ENCODE peak calls at places on chromosome 2, in seven cellular contexts. One of them, this sample, is unnamed.

GRCh38 chr2:101805146-101806088 is 107.9 kb downstream of the MAP4K4 start:
- DNase-seq in mammary epithelial cell: no peak
- DNase-seq in HCT116: no peak
- DNase-seq in kidney epithelial cell: no peak
- DNase-seq in colonic mucosa: no peak
- DNase-seq in brain microvascular endothelial cell: peak
- DNase-seq in A549: peak
- DNase-seq in this sample: no peak

GRCh38 chr2:135637456-135638087 is 104.1 kb upstream of the UBXN4 start:
- DNase-seq in mammary epithelial cell: no peak
- DNase-seq in HCT116: no peak
- DNase-seq in kidney epithelial cell: no peak
- DNase-seq in colonic mucosa: no peak
- DNase-seq in brain microvascular endothelial cell: no peak
- DNase-seq in A549: no peak
- DNase-seq in this sample: no peak

GRCh38 chr2:130380096-130380934 is 24.5 kb downstream of the PTPN18 start:
- DNase-seq in mammary epithelial cell: no peak
- DNase-seq in HCT116: no peak
- DNase-seq in kidney epithelial cell: no peak
- DNase-seq in colonic mucosa: no peak
- DNase-seq in brain microvascular endothelial cell: peak
- DNase-seq in A549: no peak
- DNase-seq in this sample: no peak

GRCh38 chr2:197209742-197210408 is 100.7 kb downstream of the ANKRD44 start:
- DNase-seq in mammary epithelial cell: peak
- DNase-seq in HCT116: no peak
- DNase-seq in kidney epithelial cell: peak
- DNase-seq in colonic mucosa: no peak
- DNase-seq in brain microvascular endothelial cell: no peak
- DNase-seq in A549: no peak
- DNase-seq in this sample: no peak

GRCh38 chr2:109446531-109447131 is 167.1 kb downstream of the SEPTIN10 start:
- DNase-seq in mammary epithelial cell: no peak
- DNase-seq in HCT116: no peak
- DNase-seq in kidney epithelial cell: no peak
- DNase-seq in colonic mucosa: no peak
- DNase-seq in brain microvascular endothelial cell: no peak
- DNase-seq in A549: no peak
- DNase-seq in this sample: no peak

GRCh38 chr2:17667898-17668297 is 85.7 kb downstream of the SMC6 start:
- DNase-seq in mammary epithelial cell: no peak
- DNase-seq in HCT116: no peak
- DNase-seq in kidney epithelial cell: no peak
- DNase-seq in colonic mucosa: no peak
- DNase-seq in brain microvascular endothelial cell: no peak
- DNase-seq in A549: no peak
- DNase-seq in this sample: no peak

GRCh38 chr2:23292024-23292423 is 93.0 kb upstream of the KLHL29 start:
- DNase-seq in mammary epithelial cell: no peak
- DNase-seq in HCT116: no peak
- DNase-seq in kidney epithelial cell: no peak
- DNase-seq in colonic mucosa: no peak
- DNase-seq in brain microvascular endothelial cell: no peak
- DNase-seq in A549: no peak
- DNase-seq in this sample: no peak

GRCh38 chr2:201130524-201131186 is 14.7 kb downstream of the CFLAR start:
- DNase-seq in mammary epithelial cell: peak
- DNase-seq in HCT116: no peak
- DNase-seq in kidney epithelial cell: no peak
- DNase-seq in colonic mucosa: no peak
- DNase-seq in brain microvascular endothelial cell: peak
- DNase-seq in A549: no peak
- DNase-seq in this sample: no peak

GRCh38 chr2:219252084-219252483 is 959 bp upstream of the TUBA4B start:
- DNase-seq in mammary epithelial cell: peak
- DNase-seq in HCT116: no peak
- DNase-seq in kidney epithelial cell: no peak
- DNase-seq in colonic mucosa: peak
- DNase-seq in brain microvascular endothelial cell: no peak
- DNase-seq in A549: no peak
- DNase-seq in this sample: no peak

GRCh38 chr2:63856302-63856600 is 14.6 kb downstream of the UGP2 start:
- DNase-seq in mammary epithelial cell: no peak
- DNase-seq in HCT116: no peak
- DNase-seq in kidney epithelial cell: no peak
- DNase-seq in colonic mucosa: no peak
- DNase-seq in brain microvascular endothelial cell: no peak
- DNase-seq in A549: no peak
- DNase-seq in this sample: no peak

GRCh38 chr2:132703396-132703795 is 33.4 kb upstream of the LYPD1 start:
- DNase-seq in mammary epithelial cell: no peak
- DNase-seq in HCT116: no peak
- DNase-seq in kidney epithelial cell: no peak
- DNase-seq in colonic mucosa: no peak
- DNase-seq in brain microvascular endothelial cell: peak
- DNase-seq in A549: no peak
- DNase-seq in this sample: no peak

GRCh38 chr2:96913398-96914202 is 43.7 kb upstream of the SEMA4C start:
- DNase-seq in mammary epithelial cell: no peak
- DNase-seq in HCT116: no peak
- DNase-seq in kidney epithelial cell: no peak
- DNase-seq in colonic mucosa: no peak
- DNase-seq in brain microvascular endothelial cell: no peak
- DNase-seq in A549: no peak
- DNase-seq in this sample: no peak

GRCh38 chr2:167335627-167336026 is 447.3 kb downstream of the XIRP2 start:
- DNase-seq in mammary epithelial cell: peak
- DNase-seq in HCT116: no peak
- DNase-seq in kidney epithelial cell: no peak
- DNase-seq in colonic mucosa: peak
- DNase-seq in brain microvascular endothelial cell: peak
- DNase-seq in A549: no peak
- DNase-seq in this sample: no peak

GRCh38 chr2:126244937-126245336 is 411.0 kb upstream of the GYPC start:
- DNase-seq in mammary epithelial cell: no peak
- DNase-seq in HCT116: no peak
- DNase-seq in kidney epithelial cell: no peak
- DNase-seq in colonic mucosa: peak
- DNase-seq in brain microvascular endothelial cell: peak
- DNase-seq in A549: no peak
- DNase-seq in this sample: no peak

GRCh38 chr2:164568317-164568716 is 53.0 kb downstream of the GRB14 start:
- DNase-seq in mammary epithelial cell: no peak
- DNase-seq in HCT116: no peak
- DNase-seq in kidney epithelial cell: no peak
- DNase-seq in colonic mucosa: no peak
- DNase-seq in brain microvascular endothelial cell: no peak
- DNase-seq in A549: no peak
- DNase-seq in this sample: no peak
- H3K4me3 ChIP-seq in mammary epithelial cell: no peak
- H3K4me3 ChIP-seq in HCT116: no peak
- H3K4me3 ChIP-seq in kidney epithelial cell: no peak
- H3K4me3 ChIP-seq in colonic mucosa: no peak
- H3K4me3 ChIP-seq in brain microvascular endothelial cell: no peak
- H3K4me3 ChIP-seq in A549: no peak
- H3K4me3 ChIP-seq in this sample: no peak

GRCh38 chr2:164126960-164127359 is 391.2 kb upstream of the FIGN start:
- DNase-seq in mammary epithelial cell: no peak
- DNase-seq in HCT116: no peak
- DNase-seq in kidney epithelial cell: no peak
- DNase-seq in colonic mucosa: no peak
- DNase-seq in brain microvascular endothelial cell: no peak
- DNase-seq in A549: no peak
- DNase-seq in this sample: no peak
- TF ChIP-seq CTCF in mammary epithelial cell: no peak
- TF ChIP-seq CTCF in HCT116: no peak
- TF ChIP-seq CTCF in kidney epithelial cell: peak
- TF ChIP-seq CTCF in colonic mucosa: no peak
- TF ChIP-seq CTCF in brain microvascular endothelial cell: peak
- TF ChIP-seq CTCF in A549: peak
- TF ChIP-seq CTCF in this sample: no peak

GRCh38 chr2:172101008-172101706 is 1.5 kb downstream of the DLX2 start:
- DNase-seq in mammary epithelial cell: no peak
- DNase-seq in HCT116: no peak
- DNase-seq in kidney epithelial cell: no peak
- DNase-seq in colonic mucosa: no peak
- DNase-seq in brain microvascular endothelial cell: no peak
- DNase-seq in A549: no peak
- DNase-seq in this sample: no peak

GRCh38 chr2:172099472-172100079 is 3.1 kb downstream of the DLX2 start:
- DNase-seq in mammary epithelial cell: no peak
- DNase-seq in HCT116: no peak
- DNase-seq in kidney epithelial cell: no peak
- DNase-seq in colonic mucosa: no peak
- DNase-seq in brain microvascular endothelial cell: no peak
- DNase-seq in A549: no peak
- DNase-seq in this sample: no peak

GRCh38 chr2:172101707-172102158 is 967 bp downstream of the DLX2 start:
- DNase-seq in mammary epithelial cell: no peak
- DNase-seq in HCT116: no peak
- DNase-seq in kidney epithelial cell: no peak
- DNase-seq in colonic mucosa: no peak
- DNase-seq in brain microvascular endothelial cell: no peak
- DNase-seq in A549: no peak
- DNase-seq in this sample: no peak

GRCh38 chr2:172098650-172099471 is 3.8 kb downstream of the DLX2 start:
- DNase-seq in mammary epithelial cell: peak
- DNase-seq in HCT116: no peak
- DNase-seq in kidney epithelial cell: peak
- DNase-seq in colonic mucosa: no peak
- DNase-seq in brain microvascular endothelial cell: peak
- DNase-seq in A549: peak
- DNase-seq in this sample: no peak

DNA sequence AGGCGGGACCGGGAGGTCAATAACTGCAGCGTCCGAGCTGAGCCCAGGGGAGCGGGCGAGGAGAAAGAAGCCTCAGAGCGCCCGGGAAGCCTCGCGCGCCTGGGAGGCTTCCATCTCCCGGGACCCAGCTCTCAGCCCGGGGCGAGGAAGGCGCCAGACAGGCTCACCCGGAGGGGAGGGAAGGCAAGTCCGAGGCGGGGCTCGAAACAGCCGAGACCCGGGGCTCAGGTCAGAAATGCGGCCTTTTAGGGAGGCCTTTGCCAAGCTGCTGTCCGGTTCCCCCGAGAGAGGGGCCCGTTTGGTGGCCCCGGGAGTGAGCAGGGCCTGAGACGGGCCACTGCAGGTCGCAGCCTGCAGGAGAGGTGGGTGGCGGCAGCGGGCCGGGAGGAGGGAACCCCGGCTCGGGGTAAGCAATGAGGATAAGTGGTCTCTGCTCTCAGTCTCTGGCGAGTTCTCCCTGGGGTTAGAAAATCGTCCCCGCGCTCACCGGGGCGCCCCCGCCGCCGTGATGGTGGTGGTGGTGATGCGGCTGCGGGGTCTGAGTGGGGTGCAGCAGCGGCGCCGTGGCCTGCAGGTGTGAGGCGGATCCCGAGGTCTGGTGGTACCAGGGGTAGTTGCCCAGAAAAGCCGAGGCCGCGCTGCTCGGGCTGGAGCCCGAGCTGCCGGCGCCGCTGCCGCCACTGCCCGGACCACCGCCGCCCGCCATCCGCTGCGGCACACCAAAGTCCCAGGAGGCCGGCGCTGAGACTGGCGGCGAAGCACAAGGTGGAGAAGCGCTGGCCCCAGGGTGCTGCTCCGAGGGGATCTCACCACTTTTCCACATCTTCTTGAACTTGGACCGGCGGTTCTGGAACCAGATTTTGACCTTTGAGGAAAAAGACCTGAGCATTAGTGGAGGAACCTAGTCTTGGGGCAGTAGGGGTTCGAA is 2.4 kb downstream of the DLX2 start:
- DNase-seq in mammary epithelial cell: no peak
- DNase-seq in HCT116: no peak
- DNase-seq in kidney epithelial cell: no peak
- DNase-seq in colonic mucosa: no peak
- DNase-seq in brain microvascular endothelial cell: no peak
- DNase-seq in A549: no peak
- DNase-seq in this sample: no peak
- H3K4me3 ChIP-seq in mammary epithelial cell: no peak
- H3K4me3 ChIP-seq in HCT116: no peak
- H3K4me3 ChIP-seq in kidney epithelial cell: peak
- H3K4me3 ChIP-seq in colonic mucosa: no peak
- H3K4me3 ChIP-seq in brain microvascular endothelial cell: peak
- H3K4me3 ChIP-seq in A549: no peak
- H3K4me3 ChIP-seq in this sample: peak

GRCh38 chr2:147844691-147845607 is at the start of gene ACVR2A:
- DNase-seq in mammary epithelial cell: peak
- DNase-seq in HCT116: no peak
- DNase-seq in kidney epithelial cell: no peak
- DNase-seq in colonic mucosa: peak
- DNase-seq in brain microvascular endothelial cell: peak
- DNase-seq in A549: peak
- DNase-seq in this sample: no peak

GRCh38 chr2:147843421-147843863 is 1.4 kb upstream of the ACVR2A start:
- DNase-seq in mammary epithelial cell: no peak
- DNase-seq in HCT116: no peak
- DNase-seq in kidney epithelial cell: no peak
- DNase-seq in colonic mucosa: no peak
- DNase-seq in brain microvascular endothelial cell: peak
- DNase-seq in A549: no peak
- DNase-seq in this sample: no peak

GRCh38 chr2:147845608-147846002 is 776 bp downstream of the ACVR2A start:
- DNase-seq in mammary epithelial cell: peak
- DNase-seq in HCT116: no peak
- DNase-seq in kidney epithelial cell: no peak
- DNase-seq in colonic mucosa: no peak
- DNase-seq in brain microvascular endothelial cell: no peak
- DNase-seq in A549: no peak
- DNase-seq in this sample: no peak

GRCh38 chr2:147846382-147847081 is 1.7 kb downstream of the ACVR2A start:
- DNase-seq in mammary epithelial cell: peak
- DNase-seq in HCT116: no peak
- DNase-seq in kidney epithelial cell: no peak
- DNase-seq in colonic mucosa: no peak
- DNase-seq in brain microvascular endothelial cell: no peak
- DNase-seq in A549: no peak
- DNase-seq in this sample: no peak

DNA sequence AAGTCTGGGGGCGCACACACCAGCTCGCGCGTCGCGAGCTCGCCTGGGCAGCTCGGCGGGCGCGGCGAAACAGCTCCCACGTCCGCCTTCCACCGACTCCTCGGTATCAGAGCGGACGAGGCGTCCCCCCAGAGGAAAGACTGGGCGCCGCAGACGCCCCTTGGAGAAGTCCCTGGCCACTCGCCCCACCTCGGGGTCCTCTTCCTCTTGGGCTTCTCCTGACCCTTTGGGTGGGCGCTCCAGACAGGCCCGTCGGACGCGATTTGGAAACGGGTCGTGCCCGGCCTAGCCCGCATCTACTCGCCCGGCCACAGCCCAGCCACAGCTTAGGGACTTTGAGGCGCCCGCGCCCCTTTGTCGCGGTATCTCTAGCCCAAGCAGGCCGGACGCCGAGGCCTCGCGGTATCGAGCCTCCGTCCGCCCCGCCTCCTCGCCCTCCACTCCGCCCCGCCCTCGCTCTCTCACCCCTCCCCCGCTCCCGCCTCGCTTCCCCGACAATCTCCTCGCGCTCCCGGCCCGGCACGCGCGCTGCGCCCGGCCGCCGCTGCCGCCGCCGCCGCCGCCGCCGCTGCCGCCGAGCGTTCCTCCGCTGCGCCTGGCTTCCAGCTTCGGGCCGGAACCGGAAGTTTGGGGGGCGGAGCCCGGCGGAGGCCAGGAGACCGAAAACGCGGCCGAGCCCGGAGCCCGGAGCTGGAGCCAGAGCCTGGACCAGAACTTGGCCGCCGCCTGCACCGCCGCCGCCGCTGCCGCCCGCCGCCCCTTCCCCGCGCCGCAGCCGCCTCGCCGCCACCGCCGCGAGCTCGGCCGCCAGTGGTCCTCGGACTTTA is 752 bp upstream of the ACVR2A start:
- DNase-seq in mammary epithelial cell: peak
- DNase-seq in HCT116: peak
- DNase-seq in kidney epithelial cell: peak
- DNase-seq in colonic mucosa: peak
- DNase-seq in brain microvascular endothelial cell: peak
- DNase-seq in A549: peak
- DNase-seq in this sample: peak
- TF ChIP-seq CTCF in mammary epithelial cell: no peak
- TF ChIP-seq CTCF in HCT116: no peak
- TF ChIP-seq CTCF in kidney epithelial cell: peak
- TF ChIP-seq CTCF in colonic mucosa: no peak
- TF ChIP-seq CTCF in brain microvascular endothelial cell: peak
- TF ChIP-seq CTCF in A549: peak
- TF ChIP-seq CTCF in this sample: no peak

This sample was measured in HFF-Myc.